ENCODE peak calls at places on chromosomes 1 and 21, in four cellular contexts. Q is SK-N-SH, H is K562, S is HepG2. Y is an unnamed sample.

GRCh38 chr1:212752256-212752933 is 39.2 kb downstream of the NSL1 start:
- DNase-seq in H (no peak), Q (no peak), S (no peak), Y (no peak)

GRCh38 chr1:75723989-75724471 is 479 bp upstream of the ACADM start:
- DNase-seq in Q (peak; percentile 92), H (peak; percentile 87), S (peak; percentile 83), Y (peak; percentile 82)

GRCh38 chr1:45394342-45394741 is 54.1 kb upstream of the MUTYH start:
- DNase-seq in Q (no peak), S (no peak), H (no peak), Y (no peak)

GRCh38 chr1:89703469-89703868 is 70.5 kb downstream of the LRRC8C start:
- DNase-seq in Q (no peak), S (no peak), H (peak; percentile 71), Y (no peak)

GRCh38 chr1:172429324-172430127 is 9.0 kb downstream of the C1orf105 start:
- DNase-seq in Q (peak; percentile 40), H (peak; percentile 47), S (peak; percentile 63), Y (peak; percentile 16)

GRCh38 chr1:180981596-180982387 is 40.9 kb downstream of the STX6 start:
- DNase-seq in H (no peak), S (no peak), Q (no peak), Y (no peak)

GRCh38 chr1:156497078-156497742 is 3.4 kb downstream of the MEF2D start:
- DNase-seq in H (no peak), S (no peak), Q (no peak), Y (no peak)

GRCh38 chr1:87918398-87918797 is 589.7 kb downstream of the LMO4 start:
- DNase-seq in Q (no peak), S (no peak), H (no peak), Y (no peak)

GRCh38 chr21:32920474-32920873 is 105.3 kb upstream of the OLIG2 start:
- DNase-seq in S (no peak), Q (no peak), H (no peak), Y (peak; percentile 26)

GRCh38 chr1:172613294-172613693 is 45.6 kb upstream of the FASLG start:
- DNase-seq in S (peak; percentile 44), H (no peak), Q (no peak), Y (no peak)

GRCh38 chr1:17923684-17924083 is 168.6 kb downstream of the ACTL8 start:
- DNase-seq in S (no peak), H (no peak), Q (no peak), Y (no peak)

GRCh38 chr1:193355179-193355578 is 168.8 kb upstream of the B3GALT2 start:
- DNase-seq in H (no peak), S (peak; percentile 81), Q (no peak), Y (no peak)

GRCh38 chr1:82195245-82195644 is 394.5 kb downstream of the ADGRL2 start:
- DNase-seq in H (no peak), Q (no peak), S (no peak), Y (no peak)

GRCh38 chr1:67566803-67567202 is 118.2 kb upstream of the GADD45A start:
- DNase-seq in S (no peak), Q (no peak), H (no peak), Y (no peak)

GRCh38 chr21:28215214-28215954 is 777.3 kb downstream of the LTN1 start:
- DNase-seq in Q (no peak), H (no peak), S (no peak), Y (no peak)

GRCh38 chr1:10965621-10966226 is 46.7 kb upstream of the TARDBP start:
- DNase-seq in H (no peak), Q (no peak), S (no peak), Y (no peak)

GRCh38 chr1:53111073-53111556 is 31.3 kb downstream of the SLC1A7 start:
- DNase-seq in H (no peak), S (peak; percentile 71), Q (no peak), Y (no peak)

GRCh38 chr21:30348506-30348905 is at the start of gene KRTAP23-1:
- DNase-seq in S (no peak), Q (no peak), H (no peak), Y (no peak)

GRCh38 chr1:198416276-198416675 is 124.2 kb downstream of the ATP6V1G3 start:
- DNase-seq in Q (no peak), S (no peak), H (no peak), Y (no peak)

GRCh38 chr1:198417041-198417440 is 123.4 kb downstream of the ATP6V1G3 start:
- DNase-seq in S (no peak), Q (no peak), H (no peak), Y (no peak)

GRCh38 chr1:198408716-198409115 is 131.8 kb downstream of the ATP6V1G3 start:
- DNase-seq in H (no peak), S (no peak), Q (no peak), Y (no peak)

DNA sequence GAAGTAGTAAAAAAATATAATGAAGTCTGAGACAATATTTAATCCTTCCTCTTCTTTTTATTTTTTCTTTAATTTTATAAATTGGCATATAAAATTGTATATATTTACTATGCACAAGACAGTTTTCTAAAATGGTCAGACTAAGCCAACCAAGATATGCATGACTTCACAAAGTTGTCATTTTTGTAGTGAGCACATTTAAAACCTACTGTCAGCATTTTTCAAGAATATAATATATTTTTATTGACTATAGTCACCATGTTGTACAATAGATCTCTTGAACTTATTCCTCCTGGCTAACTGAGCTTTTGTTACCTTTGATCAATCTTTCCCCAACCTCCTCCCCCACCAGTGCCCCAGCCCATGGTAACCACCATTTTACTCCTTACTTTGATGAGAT is 129.2 kb downstream of the ATP6V1G3 start:
- DNase-seq in H (no peak), Q (no peak), S (no peak), Y (no peak)
- TF ChIP-seq CTCF in H (no peak), Q (no peak), S (no peak), Y (no peak)

GRCh38 chr1:174976436-174977107 is 23.2 kb upstream of the CACYBP start:
- DNase-seq in Q (no peak), H (no peak), S (no peak), Y (no peak)
- TF ChIP-seq FOXJ3 in Q (no peak), H (no peak), S (no peak), Y (no peak)

GRCh38 chr1:36450270-36450918 is at the start of gene OSCP1:
- DNase-seq in S (peak; percentile 79), H (no peak), Q (peak; percentile 100), Y (peak; percentile 93)
- TF ChIP-seq CTCF in S (no peak), H (no peak), Q (no peak), Y (no peak)

GRCh38 chr1:246526915-246527314 is 19.8 kb upstream of the SMYD3 start:
- DNase-seq in S (no peak), H (no peak), Q (no peak), Y (no peak)
- TF ChIP-seq FOXJ3 in S (no peak), H (no peak), Q (no peak), Y (no peak)

DNA sequence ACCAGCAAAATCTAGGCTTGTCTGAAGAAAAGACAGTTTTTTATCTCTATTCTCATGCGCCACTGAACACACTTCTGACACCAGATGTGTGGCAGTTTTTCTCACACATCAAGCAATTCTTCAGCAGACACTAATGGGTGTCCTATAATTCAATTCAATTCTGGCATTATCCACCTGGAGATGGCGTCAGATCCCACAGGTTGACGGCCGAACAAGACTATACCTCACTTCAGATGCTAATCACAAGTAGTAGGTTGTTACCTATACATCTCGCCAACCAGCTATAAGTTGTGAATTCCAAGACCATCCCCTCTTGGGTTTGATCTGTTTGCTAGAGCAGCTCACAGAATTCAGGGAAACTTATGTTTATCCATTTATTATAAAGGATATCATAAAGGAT is 89.9 kb upstream of the ARTN start:
- DNase-seq in S (no peak), H (no peak), Q (no peak), Y (no peak)
- TF ChIP-seq CTCF in S (no peak), H (no peak), Q (no peak), Y (no peak)

DNA sequence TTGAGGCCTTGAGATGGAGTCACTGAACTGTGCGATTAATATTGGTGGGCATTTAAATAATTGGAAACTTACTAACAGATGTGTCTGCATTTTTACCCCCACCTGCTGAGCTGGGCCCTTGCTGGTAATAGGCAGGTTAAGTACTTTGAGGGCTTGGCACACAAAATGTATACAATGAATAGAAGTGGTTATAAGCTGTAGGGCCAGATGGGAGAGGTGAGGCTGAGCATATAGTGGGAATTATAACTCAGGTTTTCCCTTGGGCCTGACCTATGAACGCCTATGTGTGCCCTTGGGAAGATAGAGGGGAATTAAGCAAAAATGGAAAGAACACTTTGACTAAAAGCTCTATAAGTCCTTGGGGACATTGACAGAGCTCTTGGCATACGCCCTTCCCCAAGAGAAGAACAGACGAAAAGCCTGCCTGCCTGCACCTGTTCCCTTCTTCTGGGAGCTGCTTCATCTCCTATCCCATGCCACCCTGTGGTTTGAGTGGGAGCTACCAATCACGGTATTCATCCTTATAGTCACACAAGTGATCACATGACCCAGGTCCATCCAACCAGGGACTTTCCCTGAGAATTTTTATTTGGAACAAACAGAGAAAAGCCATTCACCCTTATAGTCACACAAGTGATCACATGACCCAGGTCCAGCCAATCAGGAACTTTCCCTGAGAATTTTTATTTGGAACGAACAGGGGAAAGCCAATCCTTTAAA is 260.7 kb upstream of the CSF3R start:
- DNase-seq in H (no peak), Q (no peak), S (no peak), Y (no peak)
- TF ChIP-seq FOXJ3 in H (no peak), Q (no peak), S (no peak), Y (no peak)

DNA sequence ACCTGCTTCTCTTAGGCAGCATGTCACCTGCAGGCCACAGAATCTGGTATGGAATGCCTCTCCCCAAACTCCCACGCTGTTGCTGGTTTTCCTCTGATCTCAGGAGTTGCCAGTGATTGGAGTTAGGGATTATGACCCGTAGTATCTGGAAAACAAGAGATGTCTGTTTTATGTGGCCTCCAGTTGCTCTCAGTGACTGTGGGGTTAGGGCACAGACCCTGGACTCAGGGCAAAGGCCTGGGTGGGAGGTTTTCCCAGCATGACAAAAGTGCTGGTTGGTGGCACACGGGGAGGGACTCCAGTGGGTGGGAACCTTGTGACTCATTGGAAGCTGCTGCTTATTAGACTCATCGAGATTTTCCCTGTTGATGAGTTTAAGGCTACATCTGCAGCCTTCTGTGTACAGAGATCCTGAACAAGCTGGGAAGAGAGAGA is at the start of gene NR1I3:
- DNase-seq in Q (no peak), S (peak; percentile 86), H (no peak), Y (no peak)
- TF ChIP-seq CTCF in Q (no peak), S (no peak), H (no peak), Y (no peak)

DNA sequence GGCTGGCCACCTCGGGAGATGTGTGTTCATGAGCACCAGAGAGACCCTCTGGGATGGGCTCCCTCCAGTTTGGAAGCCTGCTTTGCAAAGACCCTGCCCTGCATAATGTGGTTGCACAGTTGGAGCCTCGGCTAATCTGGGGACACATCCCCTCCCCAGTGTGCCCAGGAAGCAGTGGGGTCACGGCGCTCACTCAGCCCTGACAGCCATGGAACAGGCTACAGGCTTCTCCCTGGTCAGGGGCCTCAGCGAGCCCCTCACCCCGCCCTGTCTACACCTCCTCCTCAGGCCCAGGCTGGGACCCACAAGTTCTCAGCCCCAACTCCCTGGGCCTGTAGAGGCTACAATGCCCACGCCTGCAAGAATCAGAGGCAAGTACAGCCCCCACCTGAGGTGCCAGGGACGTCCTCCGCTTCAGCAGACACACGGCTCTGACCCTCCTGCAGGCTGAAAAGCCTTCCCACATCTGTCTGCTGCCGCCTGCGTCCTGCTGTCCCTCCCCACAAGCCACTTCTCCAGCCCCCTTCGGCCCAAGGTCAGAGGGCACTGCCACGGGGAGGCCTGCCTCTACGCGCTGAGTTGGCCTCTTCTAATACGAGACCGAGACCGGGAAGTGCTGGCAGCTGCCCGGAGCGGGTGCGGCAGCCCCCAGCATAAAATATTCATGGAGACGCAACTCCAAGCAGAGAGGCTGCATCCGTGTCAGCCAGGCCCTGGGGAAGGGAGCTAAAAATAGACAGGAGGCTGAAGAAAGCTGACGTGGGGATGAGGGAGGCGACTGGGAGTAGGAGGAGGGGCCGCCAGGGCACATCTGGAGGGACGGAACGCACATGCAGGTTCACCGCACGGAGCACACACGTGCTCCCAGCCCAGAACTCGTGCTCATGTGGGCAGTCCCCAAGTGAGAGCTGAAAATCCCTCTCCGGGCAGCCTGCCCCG is 15.2 kb upstream of the GPR153 start:
- DNase-seq in S (no peak), H (peak; percentile 67), Q (no peak), Y (no peak)
- TF ChIP-seq FOXJ3 in S (no peak), H (no peak), Q (no peak), Y (no peak)